ENCODE peak calls at places on chromosomes 2 and 18, in six cellular contexts. W is NCI-H1930, M is DMS153, X is mucosa of gallbladder, F is left colon, C is progenitor cell of endocrine pancreas. B is an unnamed sample.

GRCh38 chr18:42045346-42045745 is 90.3 kb downstream of the PIK3C3 start:
- DNase-seq in W (no peak), M (no peak), X (no peak), F (no peak), C (no peak), B (no peak)

GRCh38 chr2:19048593-19049264 is 309.7 kb downstream of the OSR1 start:
- DNase-seq in W (no peak), M (peak; percentile 90), X (peak; percentile 66), F (peak; percentile 67), C (no peak), B (no peak)

GRCh38 chr2:106292627-106293026 is 98.5 kb upstream of the UXS1 start:
- DNase-seq in W (no peak), M (no peak), X (no peak), F (no peak), C (no peak), B (no peak)

GRCh38 chr18:55275042-55275897 is 312.7 kb downstream of the TCF4 start:
- DNase-seq in W (no peak), M (no peak), X (no peak), F (no peak), C (no peak), B (peak; percentile 5)

GRCh38 chr2:231929961-231930600 is 3.9 kb upstream of the NPPC start:
- DNase-seq in W (no peak), M (no peak), X (peak; percentile 33), F (peak; percentile 21), C (no peak), B (no peak)

GRCh38 chr2:127392133-127392827 is 4.5 kb upstream of the MAP3K2 start:
- DNase-seq in W (no peak), M (no peak), X (no peak), F (no peak), C (no peak), B (no peak)

GRCh38 chr2:231713738-231714638 is 5.7 kb downstream of the PTMA start:
- DNase-seq in W (peak; percentile 88), M (peak; percentile 80), X (peak; percentile 88), F (peak; percentile 95), C (peak; percentile 74), B (peak; percentile 79)

GRCh38 chr2:74499269-74499939 is at the start of gene LBX2:
- DNase-seq in W (no peak), M (no peak), X (no peak), F (peak; percentile 57), C (no peak), B (no peak)

GRCh38 chr2:147945660-147946059 is 74.9 kb downstream of the ORC4 start:
- DNase-seq in W (no peak), M (no peak), X (no peak), F (no peak), C (no peak), B (no peak)

GRCh38 chr18:49846718-49847470 is 33.6 kb upstream of the ACAA2 start:
- DNase-seq in W (no peak), M (no peak), X (no peak), F (no peak), C (no peak), B (no peak)

GRCh38 chr2:141508806-141509595 is 621.8 kb downstream of the LRP1B start:
- DNase-seq in W (no peak), M (no peak), X (no peak), F (no peak), C (no peak), B (peak; percentile 13)

GRCh38 chr18:57455576-57456129 is 20.5 kb downstream of the ONECUT2 start:
- DNase-seq in W (no peak), M (no peak), X (no peak), F (no peak), C (no peak), B (no peak)

GRCh38 chr2:197873293-197873701 is 68.9 kb downstream of the PLCL1 start:
- DNase-seq in W (no peak), M (no peak), X (no peak), F (no peak), C (no peak), B (peak; percentile 65)

GRCh38 chr2:15957881-15958713 is 17.7 kb downstream of the MYCN start:
- DNase-seq in W (no peak), M (no peak), X (no peak), F (no peak), C (no peak), B (no peak)

GRCh38 chr2:102251042-102251848 is 60.1 kb upstream of the IL1RL1 start:
- DNase-seq in W (no peak), M (peak; percentile 3), X (peak; percentile 53), F (peak; percentile 70), C (no peak), B (no peak)

GRCh38 chr2:65654496-65654895 is 222.1 kb upstream of the SPRED2 start:
- DNase-seq in W (no peak), M (peak; percentile 14), X (no peak), F (no peak), C (no peak), B (no peak)

GRCh38 chr2:232291343-232291742 is 87.2 kb upstream of the ALPP start:
- DNase-seq in W (no peak), M (no peak), X (no peak), F (no peak), C (no peak), B (no peak)

GRCh38 chr2:7825591-7826312 is 856.1 kb upstream of the ID2 start:
- DNase-seq in W (no peak), M (no peak), X (no peak), F (no peak), C (no peak), B (no peak)

GRCh38 chr2:38267270-38267925 is 109.7 kb downstream of the ATL2 start:
- DNase-seq in W (no peak), M (no peak), X (no peak), F (no peak), C (no peak), B (no peak)

GRCh38 chr2:157261199-157261782 is 3.8 kb downstream of the GALNT5 start:
- DNase-seq in W (no peak), M (peak; percentile 68), X (peak; percentile 70), F (peak; percentile 61), C (no peak), B (no peak)

GRCh38 chr18:3679254-3679653 is 229.3 kb downstream of the TGIF1 start:
- DNase-seq in W (no peak), M (no peak), X (no peak), F (no peak), C (no peak), B (no peak)

GRCh38 chr2:206971805-206972204 is 32.5 kb downstream of the CPO start:
- DNase-seq in W (no peak), M (no peak), X (no peak), F (peak; percentile 6), C (no peak), B (no peak)

GRCh38 chr2:9288233-9288632 is 81.6 kb downstream of the ASAP2 start:
- DNase-seq in W (no peak), M (no peak), X (no peak), F (no peak), C (no peak), B (no peak)

GRCh38 chr2:108921096-108922030 is 67.7 kb downstream of the EDAR start:
- DNase-seq in W (no peak), M (no peak), X (no peak), F (no peak), C (no peak), B (no peak)

GRCh38 chr2:16168506-16169264 is 228.3 kb downstream of the MYCN start:
- DNase-seq in W (no peak), M (no peak), X (peak; percentile 7), F (no peak), C (no peak), B (no peak)

GRCh38 chr18:31197676-31198075 is 35.0 kb upstream of the DSC1 start:
- DNase-seq in W (no peak), M (no peak), X (no peak), F (no peak), C (no peak), B (no peak)

GRCh38 chr2:144836635-144837350 is 316.9 kb upstream of the ZEB2 start:
- DNase-seq in W (no peak), M (no peak), X (no peak), F (no peak), C (no peak), B (no peak)

GRCh38 chr2:126655500-126656310 is at the start of gene GYPC:
- DNase-seq in W (no peak), M (no peak), X (peak; percentile 55), F (peak; percentile 55), C (peak; percentile 59), B (no peak)

GRCh38 chr2:235533616-235534385 is 40.0 kb downstream of the AGAP1 start:
- DNase-seq in W (no peak), M (no peak), X (no peak), F (no peak), C (no peak), B (no peak)

GRCh38 chr18:74623047-74623816 is 25.6 kb downstream of the ZNF407 start:
- DNase-seq in W (no peak), M (no peak), X (no peak), F (peak; percentile 20), C (no peak), B (no peak)

GRCh38 chr18:7812431-7813063 is 245.4 kb downstream of the PTPRM start:
- DNase-seq in W (no peak), M (no peak), X (no peak), F (no peak), C (no peak), B (no peak)

GRCh38 chr2:51996569-51996917 is 964.6 kb upstream of the NRXN1 start:
- DNase-seq in W (no peak), M (no peak), X (no peak), F (no peak), C (no peak), B (no peak)

GRCh38 chr2:203446071-203446481 is 89.0 kb downstream of the RAPH1 start:
- DNase-seq in W (no peak), M (no peak), X (no peak), F (no peak), C (no peak), B (no peak)

GRCh38 chr18:28407681-28408080 is 230.8 kb upstream of the CDH2 start:
- DNase-seq in W (no peak), M (no peak), X (no peak), F (no peak), C (no peak), B (no peak)

GRCh38 chr2:38092196-38092902 is 16.4 kb upstream of the CYP1B1 start:
- DNase-seq in W (no peak), M (no peak), X (no peak), F (no peak), C (no peak), B (no peak)

GRCh38 chr2:38494394-38494793 is 108.3 kb downstream of the HNRNPLL start:
- DNase-seq in W (no peak), M (no peak), X (no peak), F (no peak), C (no peak), B (no peak)

GRCh38 chr18:24600076-24600654 is 139.7 kb downstream of the HRH4 start:
- DNase-seq in W (peak; percentile 77), M (peak; percentile 67), X (peak; percentile 14), F (peak; percentile 12), C (no peak), B (no peak)

GRCh38 chr2:167297292-167297691 is 409.0 kb downstream of the XIRP2 start:
- DNase-seq in W (no peak), M (no peak), X (no peak), F (no peak), C (no peak), B (no peak)

GRCh38 chr2:207869784-207870778 is 100.4 kb upstream of the FZD5 start:
- DNase-seq in W (no peak), M (no peak), X (no peak), F (no peak), C (no peak), B (no peak)

B was measured in nucleus accumbens.